ENCODE peak calls at places on chromosomes 6 and 20, in six cellular contexts. One of them, this sample, is unnamed.

GRCh38 chr6:15264902-15265761 is 19.3 kb downstream of the JARID2 start:
- DNase-seq in left lung: no peak
- DNase-seq in body of pancreas: no peak
- DNase-seq in ascending aorta: no peak
- DNase-seq in right atrium auricular region: no peak
- DNase-seq in A673: peak
- DNase-seq in this sample: no peak

GRCh38 chr20:46991850-46992639 is 97.4 kb downstream of the EYA2 start:
- DNase-seq in left lung: no peak
- DNase-seq in ascending aorta: no peak
- DNase-seq in right atrium auricular region: no peak
- DNase-seq in A673: peak
- DNase-seq in body of pancreas: no peak
- DNase-seq in this sample: no peak

GRCh38 chr6:52167272-52167671 is 18.9 kb upstream of the IL17A start:
- DNase-seq in left lung: no peak
- DNase-seq in A673: no peak
- DNase-seq in body of pancreas: no peak
- DNase-seq in right atrium auricular region: no peak
- DNase-seq in ascending aorta: no peak
- DNase-seq in this sample: no peak

GRCh38 chr6:140051521-140052455 is 677.3 kb upstream of the CITED2 start:
- DNase-seq in body of pancreas: no peak
- DNase-seq in ascending aorta: no peak
- DNase-seq in left lung: no peak
- DNase-seq in A673: peak
- DNase-seq in right atrium auricular region: no peak
- DNase-seq in this sample: no peak

GRCh38 chr20:42352096-42352495 is 733.9 kb upstream of the CHD6 start:
- DNase-seq in body of pancreas: no peak
- DNase-seq in A673: no peak
- DNase-seq in right atrium auricular region: no peak
- DNase-seq in ascending aorta: no peak
- DNase-seq in left lung: no peak
- DNase-seq in this sample: no peak

GRCh38 chr6:44002071-44002590 is 125.1 kb downstream of the MRPL14 start:
- DNase-seq in body of pancreas: peak
- DNase-seq in A673: peak
- DNase-seq in right atrium auricular region: no peak
- DNase-seq in ascending aorta: no peak
- DNase-seq in left lung: no peak
- DNase-seq in this sample: no peak

GRCh38 chr6:68572525-68572924 is 62.6 kb upstream of the ADGRB3 start:
- DNase-seq in right atrium auricular region: no peak
- DNase-seq in ascending aorta: no peak
- DNase-seq in A673: peak
- DNase-seq in left lung: no peak
- DNase-seq in body of pancreas: no peak
- DNase-seq in this sample: no peak

GRCh38 chr20:20341371-20341770 is 26.5 kb upstream of the INSM1 start:
- DNase-seq in A673: no peak
- DNase-seq in right atrium auricular region: no peak
- DNase-seq in ascending aorta: no peak
- DNase-seq in left lung: no peak
- DNase-seq in body of pancreas: no peak
- DNase-seq in this sample: no peak

GRCh38 chr6:17965397-17965796 is 22.0 kb downstream of the KIF13A start:
- DNase-seq in left lung: no peak
- DNase-seq in right atrium auricular region: no peak
- DNase-seq in ascending aorta: no peak
- DNase-seq in A673: no peak
- DNase-seq in body of pancreas: no peak
- DNase-seq in this sample: no peak

GRCh38 chr6:80605165-80605989 is 498.9 kb downstream of the BCKDHB start:
- DNase-seq in body of pancreas: no peak
- DNase-seq in right atrium auricular region: no peak
- DNase-seq in left lung: no peak
- DNase-seq in ascending aorta: no peak
- DNase-seq in A673: peak
- DNase-seq in this sample: no peak

GRCh38 chr20:48360338-48360698 is 467.5 kb downstream of the PREX1 start:
- DNase-seq in left lung: no peak
- DNase-seq in ascending aorta: peak
- DNase-seq in right atrium auricular region: no peak
- DNase-seq in A673: no peak
- DNase-seq in body of pancreas: no peak
- DNase-seq in this sample: no peak
- TF ChIP-seq CTCF in left lung: no peak
- TF ChIP-seq CTCF in ascending aorta: no peak
- TF ChIP-seq CTCF in right atrium auricular region: no peak
- TF ChIP-seq CTCF in A673: no peak
- TF ChIP-seq CTCF in body of pancreas: no peak
- TF ChIP-seq CTCF in this sample: no peak

DNA sequence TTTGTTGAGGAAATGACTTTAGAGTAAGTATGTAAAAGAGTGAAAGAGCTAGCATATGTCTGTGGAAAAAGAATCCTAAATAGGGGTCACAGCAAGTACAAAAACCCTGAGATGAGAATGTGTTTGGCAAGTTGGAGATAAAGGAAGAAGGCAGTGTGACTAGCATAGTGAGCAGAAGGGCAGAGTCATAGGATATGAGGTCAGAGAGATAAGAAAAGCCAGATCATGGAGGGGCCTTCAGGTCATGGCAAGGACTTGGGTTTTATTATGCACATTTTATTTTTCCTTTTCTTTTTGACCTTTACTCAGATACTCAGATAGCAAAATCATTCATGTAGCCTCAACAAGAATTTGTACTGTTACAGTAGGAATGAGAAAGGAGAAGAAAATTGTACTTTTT is 138.0 kb downstream of the GJA1 start:
- DNase-seq in left lung: no peak
- DNase-seq in body of pancreas: no peak
- DNase-seq in A673: no peak
- DNase-seq in right atrium auricular region: no peak
- DNase-seq in ascending aorta: no peak
- DNase-seq in this sample: no peak
- H3K27ac ChIP-seq in left lung: peak
- H3K27ac ChIP-seq in body of pancreas: no peak
- H3K27ac ChIP-seq in A673: no peak
- H3K27ac ChIP-seq in right atrium auricular region: no peak
- H3K27ac ChIP-seq in ascending aorta: peak
- H3K27ac ChIP-seq in this sample: no peak

GRCh38 chr6:117399924-117400323 is 25.8 kb downstream of the ROS1 start:
- DNase-seq in right atrium auricular region: no peak
- DNase-seq in A673: peak
- DNase-seq in ascending aorta: no peak
- DNase-seq in body of pancreas: no peak
- DNase-seq in left lung: no peak
- DNase-seq in this sample: no peak
- TF ChIP-seq CTCF in right atrium auricular region: no peak
- TF ChIP-seq CTCF in A673: peak
- TF ChIP-seq CTCF in ascending aorta: peak
- TF ChIP-seq CTCF in body of pancreas: peak
- TF ChIP-seq CTCF in left lung: no peak
- TF ChIP-seq CTCF in this sample: no peak

DNA sequence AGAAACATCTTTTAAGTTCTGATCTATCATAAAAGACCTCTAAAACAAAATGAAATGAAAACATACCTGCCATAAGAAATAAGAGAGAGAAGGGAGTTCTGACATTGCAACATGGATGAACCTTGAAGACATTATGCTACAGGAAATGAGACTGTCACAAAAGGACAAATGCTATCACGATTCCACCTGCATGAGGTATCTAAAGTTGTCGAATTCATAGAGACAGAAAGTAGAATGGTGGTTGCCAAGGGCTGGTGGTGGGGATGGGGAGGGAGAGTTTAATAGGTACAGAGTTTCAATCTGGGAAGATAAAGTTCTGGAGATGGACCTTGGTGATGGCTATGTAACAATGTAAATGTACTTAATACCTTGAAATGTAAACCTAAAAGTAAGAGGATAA is 3.3 kb downstream of the EZR start:
- DNase-seq in ascending aorta: peak
- DNase-seq in left lung: no peak
- DNase-seq in right atrium auricular region: no peak
- DNase-seq in body of pancreas: no peak
- DNase-seq in A673: no peak
- DNase-seq in this sample: no peak
- H3K27ac ChIP-seq in ascending aorta: no peak
- H3K27ac ChIP-seq in left lung: peak
- H3K27ac ChIP-seq in right atrium auricular region: peak
- H3K27ac ChIP-seq in body of pancreas: no peak
- H3K27ac ChIP-seq in A673: no peak
- H3K27ac ChIP-seq in this sample: peak

GRCh38 chr6:41589223-41589622 is 43.0 kb downstream of the FOXP4 start:
- DNase-seq in ascending aorta: no peak
- DNase-seq in A673: no peak
- DNase-seq in left lung: peak
- DNase-seq in right atrium auricular region: no peak
- DNase-seq in body of pancreas: no peak
- DNase-seq in this sample: no peak
- TF ChIP-seq CTCF in ascending aorta: no peak
- TF ChIP-seq CTCF in A673: no peak
- TF ChIP-seq CTCF in left lung: no peak
- TF ChIP-seq CTCF in right atrium auricular region: no peak
- TF ChIP-seq CTCF in body of pancreas: no peak
- TF ChIP-seq CTCF in this sample: no peak